ENCODE peak calls at places on chromosomes 13 and 19, in five cellular contexts. X is breast epithelium, O is NB4, L is body of pancreas, T is lower leg skin. F is an unnamed sample.
A peak's percentile ranks its signal among the peaks of the same experiment; 100 is the strongest.

GRCh38 chr13:102710261-102710679 is 15.4 kb upstream of the METTL21C start:
- DNase-seq in T (peak; percentile 37), X (no peak), L (no peak), O (no peak), F (no peak)

GRCh38 chr13:100068532-100068931 is 20.4 kb upstream of the PCCA start:
- DNase-seq in X (no peak), O (no peak), L (no peak), T (no peak), F (no peak)

GRCh38 chr13:113433391-113433916 is 19.8 kb downstream of the ADPRHL1 start:
- DNase-seq in L (no peak), O (no peak), X (no peak), T (no peak), F (no peak)

GRCh38 chr13:108495686-108496363 is 133.6 kb upstream of the MYO16 start:
- DNase-seq in L (no peak), T (no peak), X (no peak), O (no peak), F (no peak)

GRCh38 chr13:44380404-44381165 is 7.0 kb downstream of the SERP2 start:
- DNase-seq in O (no peak), T (no peak), L (no peak), X (no peak), F (no peak)

GRCh38 chr13:81488021-81488420 is 1147.1 kb upstream of the SPRY2 start:
- DNase-seq in T (no peak), L (no peak), O (no peak), X (no peak), F (no peak)

GRCh38 chr13:61880576-61881283 is 465.1 kb upstream of the PCDH20 start:
- DNase-seq in L (no peak), O (peak; percentile 71), X (no peak), T (no peak), F (peak; percentile 57)

GRCh38 chr13:39952244-39953233 is 297.1 kb downstream of the COG6 start:
- DNase-seq in L (no peak), T (no peak), X (no peak), O (no peak), F (no peak)

GRCh38 chr13:24161980-24162517 is 1.5 kb downstream of the SPATA13 start:
- DNase-seq in T (no peak), O (no peak), L (peak; percentile 67), X (peak; percentile 70), F (no peak)

GRCh38 chr13:52921194-52921593 is 72.8 kb upstream of the PCDH8 start:
- DNase-seq in X (no peak), L (no peak), T (no peak), O (peak; percentile 61), F (no peak)

GRCh38 chr13:50693755-50694154 is 149.7 kb downstream of the DLEU7 start:
- DNase-seq in L (peak; percentile 43), X (no peak), O (no peak), T (no peak), F (no peak)

GRCh38 chr13:23069571-23069970 is 111.2 kb upstream of the SGCG start:
- DNase-seq in O (no peak), L (no peak), X (no peak), T (no peak), F (no peak)

GRCh38 chr19:32219392-32219791 is 126.0 kb upstream of the ZNF507 start:
- DNase-seq in X (no peak), L (no peak), O (no peak), T (no peak), F (no peak)

GRCh38 chr13:110109910-110110309 is 197.0 kb downstream of the COL4A1 start:
- DNase-seq in L (peak; percentile 26), T (peak; percentile 58), X (no peak), O (peak; percentile 65), F (no peak)

GRCh38 chr13:94192576-94192975 is 286.9 kb downstream of the DCT start:
- DNase-seq in T (no peak), O (peak; percentile 50), X (no peak), L (no peak), F (no peak)

GRCh38 chr13:37127706-37128241 is 22.3 kb upstream of the CSNK1A1L start:
- DNase-seq in O (no peak), L (peak; percentile 24), T (no peak), X (no peak), F (no peak)

GRCh38 chr19:36115453-36116343 is at the start of gene TBCB:
- DNase-seq in X (peak; percentile 81), T (peak; percentile 77), O (no peak), L (no peak), F (no peak)

GRCh38 chr13:102310691-102311432 is 91.0 kb downstream of the FGF14 start:
- DNase-seq in T (peak; percentile 21), L (no peak), O (no peak), X (no peak), F (no peak)

GRCh38 chr19:13051581-13052165 is 51.0 kb downstream of the LYL1 start:
- DNase-seq in O (peak; percentile 61), L (peak; percentile 75), T (no peak), X (peak; percentile 80), F (peak; percentile 75)

GRCh38 chr13:105918842-105919741 is 616.4 kb downstream of the EFNB2 start:
- DNase-seq in L (peak; percentile 26), O (peak; percentile 74), X (no peak), T (no peak), F (peak; percentile 1)

GRCh38 chr13:107734891-107735620 is 480.3 kb downstream of the LIG4 start:
- DNase-seq in T (no peak), O (no peak), X (no peak), L (no peak), F (no peak)

GRCh38 chr13:113468029-113468428 is 14.7 kb upstream of the ADPRHL1 start:
- DNase-seq in O (no peak), L (no peak), T (no peak), X (no peak), F (no peak)

GRCh38 chr13:98050041-98050466 is 92.8 kb upstream of the FARP1 start:
- DNase-seq in O (no peak), L (peak; percentile 18), X (peak; percentile 69), T (no peak), F (no peak)

GRCh38 chr19:3338541-3339181 is 27.7 kb upstream of the NFIC start:
- DNase-seq in O (peak; percentile 53), L (peak; percentile 91), T (no peak), X (peak; percentile 80), F (no peak)

GRCh38 chr13:108220042-108220441 is 1.9 kb downstream of the ABHD13 start:
- DNase-seq in O (peak; percentile 17), L (peak; percentile 61), X (no peak), T (no peak), F (peak; percentile 12)

GRCh38 chr19:57813919-57814504 is 701 bp downstream of the ZNF552 start:
- DNase-seq in X (peak; percentile 64), O (peak; percentile 4), L (no peak), T (no peak), F (peak; percentile 17)

GRCh38 chr19:51799998-51800848 is 5.3 kb downstream of the FPR3 start:
- DNase-seq in L (peak; percentile 37), X (no peak), T (no peak), O (no peak), F (peak; percentile 70)

GRCh38 chr13:78610381-78610883 is 7.1 kb upstream of the POU4F1 start:
- DNase-seq in O (no peak), L (no peak), T (no peak), X (no peak), F (peak; percentile 9)

GRCh38 chr13:98919566-98919965 is 58.3 kb downstream of the DOCK9 start:
- DNase-seq in T (no peak), O (no peak), X (no peak), L (no peak), F (no peak)

GRCh38 chr13:99894835-99895427 is 76.6 kb downstream of the ZIC5 start:
- DNase-seq in L (no peak), X (no peak), T (no peak), O (no peak), F (no peak)

GRCh38 chr13:26914624-26915023 is 154.0 kb upstream of the GPR12 start:
- DNase-seq in O (peak; percentile 72), L (no peak), X (no peak), T (no peak), F (no peak)

GRCh38 chr19:3186377-3186688 is 603 bp downstream of the NCLN start:
- DNase-seq in X (no peak), T (no peak), L (no peak), O (peak; percentile 28), F (no peak)

GRCh38 chr19:15330801-15331418 is 1.4 kb downstream of the BRD4 start:
- DNase-seq in O (peak; percentile 50), L (peak; percentile 26), T (no peak), X (no peak), F (peak; percentile 63)

GRCh38 chr13:49410006-49410405 is 33.9 kb downstream of the CAB39L start:
- DNase-seq in X (no peak), L (no peak), O (no peak), T (no peak), F (no peak)
- TF ChIP-seq POLR2A in X (no peak), L (no peak), O (no peak), T (no peak), F (no peak)

DNA sequence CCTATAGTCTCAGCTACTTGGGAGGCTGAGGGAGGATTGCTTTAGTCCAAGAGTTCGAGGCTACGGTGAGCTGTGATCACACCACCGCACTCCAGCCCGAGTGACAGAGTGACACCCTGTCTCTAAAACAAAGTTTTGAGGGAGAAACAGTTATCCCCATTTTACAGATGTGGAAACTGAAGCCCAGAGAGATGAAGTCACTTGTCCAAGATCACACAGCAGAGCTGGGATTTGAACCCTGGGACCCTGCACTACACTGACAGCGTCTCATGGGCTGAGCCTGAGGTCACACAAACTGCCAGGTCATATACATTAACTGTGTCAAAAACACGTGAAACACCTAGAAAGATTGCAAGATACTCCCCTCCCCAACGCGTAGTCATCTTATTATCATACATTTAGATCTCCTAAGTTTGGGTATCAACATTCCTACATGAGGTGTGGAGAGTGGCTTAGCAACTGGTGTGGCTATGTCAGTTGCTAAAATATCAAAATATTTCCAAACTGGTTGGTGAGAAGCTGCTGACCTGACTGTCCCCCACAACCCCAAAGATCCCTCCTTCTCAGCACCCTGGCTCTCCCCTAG is 8.2 kb downstream of the FCGBP start:
- DNase-seq in O (no peak), L (no peak), X (no peak), T (no peak), F (no peak)
- TF ChIP-seq POLR2A in O (no peak), L (no peak), X (no peak), T (no peak), F (no peak)

GRCh38 chr13:112236539-112237197 is 139.5 kb upstream of the SPACA7 start:
- DNase-seq in X (no peak), L (no peak), O (no peak), T (no peak), F (no peak)
- TF ChIP-seq POLR2A in X (no peak), L (no peak), O (no peak), T (no peak), F (no peak)

DNA sequence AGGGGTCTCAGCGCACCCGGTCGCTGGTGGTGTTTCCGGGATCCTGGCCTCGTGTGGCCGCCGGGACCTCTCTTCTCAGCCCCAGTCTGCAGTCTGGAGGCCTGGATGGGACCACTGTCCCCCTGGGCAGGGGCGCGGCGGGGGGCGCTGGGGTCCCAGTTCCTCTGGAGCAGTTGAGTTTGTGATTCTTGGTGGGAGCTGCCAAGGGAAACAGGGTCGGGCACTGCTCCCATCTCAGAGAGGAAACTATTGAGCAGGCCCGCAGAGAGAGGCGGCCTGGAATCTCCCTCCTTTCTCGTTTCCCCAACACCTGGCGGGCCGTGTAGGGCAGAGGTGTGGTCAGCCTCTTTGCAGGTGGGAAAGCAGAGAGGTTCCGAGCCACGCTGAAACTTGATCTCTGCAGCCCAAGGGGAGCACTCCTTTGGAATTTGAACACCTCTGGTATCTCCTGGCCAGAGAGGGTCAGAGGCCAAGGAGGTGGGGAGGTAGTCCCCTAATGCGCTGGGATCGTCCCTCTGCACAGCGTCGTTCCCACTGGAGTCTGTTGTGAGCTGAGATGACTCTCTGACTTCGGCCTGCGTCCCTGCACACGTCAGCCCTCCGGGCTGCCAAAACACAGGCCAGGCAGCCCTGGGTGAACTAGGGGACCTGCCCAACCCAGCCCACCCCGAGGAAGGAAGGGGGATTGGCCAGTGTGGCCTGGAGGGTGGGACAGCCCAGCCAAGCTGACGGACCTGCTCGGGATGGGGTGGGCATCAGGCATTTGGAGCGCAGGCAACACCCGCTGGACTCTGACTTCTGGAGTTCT is 769 bp downstream of the PLEKHF1 start:
- DNase-seq in O (no peak), X (peak; percentile 52), L (no peak), T (no peak), F (no peak)
- TF ChIP-seq POLR2A in O (no peak), X (no peak), L (peak; percentile 29), T (no peak), F (no peak)